ENCODE peak calls at places on chromosomes 6 and 20, in ten cellular contexts. U is colonic mucosa, K is dorsolateral prefrontal cortex, P is fibroblast of lung, B is GM13976, L is fibroblast of the aortic adventitia, V is fibroblast of pulmonary artery, Z is breast epithelium, D is Panc1, S is progenitor cell of endocrine pancreas. W is an unnamed sample.

GRCh38 chr6:131038612-131039344 is 24.3 kb downstream of the EPB41L2 start:
- DNase-seq in U (no peak), K (no peak), P (peak; percentile 70), B (no peak), L (peak; percentile 76), V (peak; percentile 31), Z (no peak), D (no peak), S (no peak), W (no peak)

GRCh38 chr6:115064680-115065079 is 721.9 kb upstream of the HS3ST5 start:
- DNase-seq in U (no peak), K (no peak), P (no peak), B (peak; percentile 8), L (no peak), V (no peak), Z (no peak), D (no peak), S (no peak), W (no peak)

GRCh38 chr6:105184921-105185320 is 5.1 kb upstream of the POPDC3 start:
- DNase-seq in U (no peak), K (no peak), P (no peak), B (no peak), L (peak; percentile 98), V (peak; percentile 81), Z (no peak), D (no peak), S (no peak), W (no peak)

GRCh38 chr6:121657972-121658371 is 222.5 kb downstream of the GJA1 start:
- DNase-seq in U (no peak), K (no peak), P (no peak), B (no peak), L (no peak), V (no peak), Z (no peak), D (no peak), S (no peak), W (no peak)

GRCh38 chr6:148831064-148831463 is 84.2 kb downstream of the UST start:
- DNase-seq in U (no peak), K (no peak), P (no peak), B (peak; percentile 34), L (no peak), V (no peak), Z (no peak), D (no peak), S (no peak), W (no peak)

GRCh38 chr20:32007787-32008616 is 2.2 kb upstream of the CCM2L start:
- DNase-seq in U (no peak), K (no peak), P (no peak), B (no peak), L (no peak), V (peak; percentile 49), Z (no peak), D (no peak), S (no peak), W (no peak)

GRCh38 chr20:23248524-23248923 is 102.1 kb upstream of the NXT1 start:
- DNase-seq in U (no peak), K (no peak), P (no peak), B (no peak), L (no peak), V (no peak), Z (no peak), D (no peak), S (no peak), W (no peak)

GRCh38 chr6:44073612-44074382 is 53.5 kb downstream of the MRPL14 start:
- DNase-seq in U (peak; percentile 39), K (no peak), P (peak; percentile 58), B (no peak), L (peak; percentile 58), V (peak; percentile 14), Z (no peak), D (no peak), S (no peak), W (peak; percentile 50)

GRCh38 chr6:2503816-2504494 is 246.8 kb downstream of the MYLK4 start:
- DNase-seq in U (no peak), K (no peak), P (peak; percentile 51), B (no peak), L (no peak), V (peak; percentile 61), Z (no peak), D (no peak), S (no peak), W (no peak)

GRCh38 chr20:52974155-52974554 is 2.0 kb downstream of the TSHZ2 start:
- DNase-seq in U (no peak), K (no peak), P (no peak), B (no peak), L (no peak), V (no peak), Z (no peak), D (no peak), S (no peak), W (no peak)

GRCh38 chr6:44102527-44102926 is 24.7 kb downstream of the MRPL14 start:
- DNase-seq in U (no peak), K (no peak), P (no peak), B (no peak), L (no peak), V (no peak), Z (no peak), D (no peak), S (no peak), W (no peak)

GRCh38 chr6:166167258-166167731 is 356 bp downstream of the TBXT start:
- DNase-seq in U (no peak), K (no peak), P (no peak), B (no peak), L (no peak), V (no peak), Z (no peak), D (no peak), S (no peak), W (no peak)

GRCh38 chr20:56788671-56789610 is 159.8 kb downstream of the TFAP2C start:
- DNase-seq in U (no peak), K (no peak), P (no peak), B (no peak), L (no peak), V (peak; percentile 61), Z (no peak), D (no peak), S (no peak), W (no peak)

GRCh38 chr20:32522775-32523612 is 62.1 kb downstream of the NOL4L start:
- DNase-seq in U (no peak), K (peak; percentile 42), P (no peak), B (no peak), L (no peak), V (no peak), Z (no peak), D (no peak), S (no peak), W (no peak)

GRCh38 chr6:36329798-36330291 is 6.8 kb downstream of the BNIP5 start:
- DNase-seq in U (no peak), K (no peak), P (no peak), B (no peak), L (no peak), V (no peak), Z (no peak), D (no peak), S (no peak), W (no peak)

GRCh38 chr6:32109114-32109764 is at the start of gene TNXB:
- DNase-seq in U (no peak), K (no peak), P (no peak), B (no peak), L (no peak), V (no peak), Z (no peak), D (no peak), S (no peak), W (no peak)

GRCh38 chr6:25296980-25297379 is 17.8 kb downstream of the CARMIL1 start:
- DNase-seq in U (no peak), K (no peak), P (peak; percentile 80), B (no peak), L (peak; percentile 96), V (peak; percentile 87), Z (no peak), D (no peak), S (no peak), W (no peak)

GRCh38 chr6:70980800-70981199 is 23.9 kb upstream of the B3GAT2 start:
- DNase-seq in U (no peak), K (no peak), P (no peak), B (no peak), L (no peak), V (no peak), Z (no peak), D (no peak), S (no peak), W (no peak)

DNA sequence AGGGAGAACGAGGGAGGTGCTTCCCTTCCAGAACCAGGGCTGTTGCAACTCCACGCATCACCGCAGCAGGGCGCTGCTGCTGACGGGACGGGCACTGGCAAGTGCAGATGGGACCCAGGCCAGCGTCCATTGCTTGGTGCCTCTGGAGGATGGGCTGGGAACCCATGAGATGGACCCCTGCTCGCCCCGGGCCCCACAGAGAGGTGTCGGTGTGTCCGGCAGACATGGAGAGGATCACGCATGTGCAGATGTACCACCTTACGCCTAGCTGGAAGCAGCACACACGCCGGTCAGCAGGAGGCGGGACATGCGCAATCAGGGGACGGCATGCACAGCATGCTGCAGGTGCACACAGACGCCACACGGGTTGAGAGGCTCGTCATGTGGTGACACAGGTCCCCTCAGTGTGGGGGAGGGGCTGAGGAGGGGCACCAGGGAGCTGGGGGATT is 5.7 kb downstream of the CABLES2 start:
- DNase-seq in U (no peak), K (no peak), P (no peak), B (no peak), L (no peak), V (no peak), Z (no peak), D (no peak), S (no peak), W (no peak)
- TF ChIP-seq CTCF in U (no peak), K (no peak), P (no peak), B (peak; percentile 29), L (peak; percentile 24), V (peak; percentile 8), Z (no peak), D (no peak), S (peak; percentile 39), W (no peak)

GRCh38 chr20:7031222-7031621 is 263.7 kb downstream of the BMP2 start:
- DNase-seq in U (no peak), K (no peak), P (no peak), B (no peak), L (peak; percentile 9), V (no peak), Z (no peak), D (no peak), S (no peak), W (no peak)
- TF ChIP-seq CTCF in U (no peak), K (no peak), P (peak; percentile 20), B (no peak), L (peak; percentile 50), V (peak; percentile 33), Z (no peak), D (no peak), S (peak; percentile 37), W (no peak)

GRCh38 chr6:87473419-87473903 is 687 bp downstream of the SLC35A1 start:
- DNase-seq in U (peak; percentile 68), K (no peak), P (peak; percentile 47), B (peak; percentile 75), L (peak; percentile 57), V (peak; percentile 63), Z (no peak), D (peak; percentile 20), S (no peak), W (no peak)

GRCh38 chr6:87472525-87473418 is at the start of gene SLC35A1:
- DNase-seq in U (peak; percentile 89), K (peak; percentile 81), P (peak; percentile 83), B (peak; percentile 91), L (peak; percentile 84), V (peak; percentile 85), Z (peak; percentile 83), D (peak; percentile 52), S (peak; percentile 74), W (peak; percentile 83)
- TF ChIP-seq CTCF in U (no peak), K (no peak), P (peak; percentile 34), B (no peak), L (peak; percentile 23), V (peak; percentile 1), Z (peak; percentile 35), D (no peak), S (peak; percentile 36), W (no peak)

GRCh38 chr6:8066108-8066507 is 1.9 kb upstream of the BLOC1S5 start:
- DNase-seq in U (no peak), K (no peak), P (no peak), B (no peak), L (no peak), V (no peak), Z (no peak), D (no peak), S (no peak), W (no peak)
- TF ChIP-seq CTCF in U (no peak), K (no peak), P (no peak), B (peak; percentile 6), L (no peak), V (peak; percentile 11), Z (no peak), D (peak; percentile 43), S (peak; percentile 8), W (no peak)

W was measured in D721Med.